ENCODE peak calls at places on chromosomes 6 and 20, in four cellular contexts. One of them, this sample, is unnamed.

GRCh38 chr6:305371-306206 is 13.3 kb downstream of the DUSP22 start:
- DNase-seq in choroid plexus epithelial cell: no peak
- DNase-seq in upper lobe of right lung: no peak
- DNase-seq in AG04450: no peak
- DNase-seq in this sample: no peak

GRCh38 chr6:43502666-43503065 is 7.5 kb downstream of the LRRC73 start:
- DNase-seq in choroid plexus epithelial cell: no peak
- DNase-seq in upper lobe of right lung: no peak
- DNase-seq in AG04450: no peak
- DNase-seq in this sample: no peak

GRCh38 chr6:168624948-168625347 is 184.0 kb downstream of the SMOC2 start:
- DNase-seq in choroid plexus epithelial cell: no peak
- DNase-seq in upper lobe of right lung: no peak
- DNase-seq in AG04450: no peak
- DNase-seq in this sample: no peak

GRCh38 chr6:149060300-149060984 is 257.1 kb upstream of the TAB2 start:
- DNase-seq in choroid plexus epithelial cell: peak
- DNase-seq in upper lobe of right lung: no peak
- DNase-seq in AG04450: no peak
- DNase-seq in this sample: no peak

GRCh38 chr20:59666586-59666985 is 62.2 kb downstream of the PHACTR3 start:
- DNase-seq in choroid plexus epithelial cell: no peak
- DNase-seq in upper lobe of right lung: no peak
- DNase-seq in AG04450: no peak
- DNase-seq in this sample: no peak

GRCh38 chr20:17916365-17916996 is 52.1 kb downstream of the SNX5 start:
- DNase-seq in choroid plexus epithelial cell: no peak
- DNase-seq in upper lobe of right lung: no peak
- DNase-seq in AG04450: no peak
- DNase-seq in this sample: no peak

GRCh38 chr6:168157272-168158007 is 78.4 kb upstream of the FRMD1 start:
- DNase-seq in choroid plexus epithelial cell: peak
- DNase-seq in upper lobe of right lung: no peak
- DNase-seq in AG04450: peak
- DNase-seq in this sample: peak

GRCh38 chr6:99507648-99508047 is 7.6 kb downstream of the USP45 start:
- DNase-seq in choroid plexus epithelial cell: no peak
- DNase-seq in upper lobe of right lung: no peak
- DNase-seq in AG04450: no peak
- DNase-seq in this sample: no peak

GRCh38 chr20:36644032-36644712 is 1.8 kb downstream of the SLA2 start:
- DNase-seq in choroid plexus epithelial cell: no peak
- DNase-seq in upper lobe of right lung: peak
- DNase-seq in AG04450: no peak
- DNase-seq in this sample: no peak

GRCh38 chr20:44993343-44993742 is 27.0 kb downstream of the STK4 start:
- DNase-seq in choroid plexus epithelial cell: peak
- DNase-seq in upper lobe of right lung: no peak
- DNase-seq in AG04450: no peak
- DNase-seq in this sample: no peak

GRCh38 chr6:155026366-155027045 is 31.4 kb downstream of the TIAM2 start:
- DNase-seq in choroid plexus epithelial cell: peak
- DNase-seq in upper lobe of right lung: no peak
- DNase-seq in AG04450: peak
- DNase-seq in this sample: peak

GRCh38 chr6:121879149-121879548 is 443.7 kb downstream of the GJA1 start:
- DNase-seq in choroid plexus epithelial cell: peak
- DNase-seq in upper lobe of right lung: no peak
- DNase-seq in AG04450: peak
- DNase-seq in this sample: peak

GRCh38 chr20:8116067-8116811 is 15.8 kb upstream of the PLCB1 start:
- DNase-seq in choroid plexus epithelial cell: peak
- DNase-seq in upper lobe of right lung: no peak
- DNase-seq in AG04450: peak
- DNase-seq in this sample: peak

GRCh38 chr20:48812600-48813445 is 15.0 kb downstream of the PREX1 start:
- DNase-seq in choroid plexus epithelial cell: no peak
- DNase-seq in upper lobe of right lung: no peak
- DNase-seq in AG04450: no peak
- DNase-seq in this sample: no peak

GRCh38 chr6:132354517-132355167 is 46.6 kb downstream of the MOXD1 start:
- DNase-seq in choroid plexus epithelial cell: peak
- DNase-seq in upper lobe of right lung: no peak
- DNase-seq in AG04450: no peak
- DNase-seq in this sample: no peak

GRCh38 chr20:49450281-49450707 is 32.2 kb downstream of the KCNB1 start:
- DNase-seq in choroid plexus epithelial cell: no peak
- DNase-seq in upper lobe of right lung: no peak
- DNase-seq in AG04450: no peak
- DNase-seq in this sample: no peak

GRCh38 chr20:2767768-2768631 is 32.4 kb downstream of the CPXM1 start:
- DNase-seq in choroid plexus epithelial cell: peak
- DNase-seq in upper lobe of right lung: peak
- DNase-seq in AG04450: no peak
- DNase-seq in this sample: no peak

GRCh38 chr6:26554669-26555504 is 16.7 kb downstream of the HMGN4 start:
- DNase-seq in choroid plexus epithelial cell: peak
- DNase-seq in upper lobe of right lung: no peak
- DNase-seq in AG04450: no peak
- DNase-seq in this sample: no peak

GRCh38 chr6:163416380-163416629 is 1.8 kb downstream of the QKI start:
- DNase-seq in choroid plexus epithelial cell: peak
- DNase-seq in upper lobe of right lung: no peak
- DNase-seq in AG04450: no peak
- DNase-seq in this sample: no peak

GRCh38 chr6:69827491-69827890 is 30.7 kb upstream of the LMBRD1 start:
- DNase-seq in choroid plexus epithelial cell: peak
- DNase-seq in upper lobe of right lung: no peak
- DNase-seq in AG04450: peak
- DNase-seq in this sample: peak

GRCh38 chr6:109687271-109687721 is 3.7 kb downstream of the AK9 start:
- DNase-seq in choroid plexus epithelial cell: peak
- DNase-seq in upper lobe of right lung: no peak
- DNase-seq in AG04450: peak
- DNase-seq in this sample: peak

GRCh38 chr6:100595456-100595855 is 130.7 kb upstream of the SIM1 start:
- DNase-seq in choroid plexus epithelial cell: no peak
- DNase-seq in upper lobe of right lung: no peak
- DNase-seq in AG04450: no peak
- DNase-seq in this sample: no peak

GRCh38 chr6:71248306-71248705 is 40.3 kb upstream of the OGFRL1 start:
- DNase-seq in choroid plexus epithelial cell: peak
- DNase-seq in upper lobe of right lung: no peak
- DNase-seq in AG04450: peak
- DNase-seq in this sample: peak

GRCh38 chr20:19823216-19823615 is 65.2 kb downstream of the RIN2 start:
- DNase-seq in choroid plexus epithelial cell: no peak
- DNase-seq in upper lobe of right lung: no peak
- DNase-seq in AG04450: no peak
- DNase-seq in this sample: no peak

GRCh38 chr6:130681028-130681427 is 146.2 kb upstream of the SMLR1 start:
- DNase-seq in choroid plexus epithelial cell: peak
- DNase-seq in upper lobe of right lung: no peak
- DNase-seq in AG04450: no peak
- DNase-seq in this sample: no peak

GRCh38 chr6:36752187-36752885 is 54.7 kb downstream of the RAB44 start:
- DNase-seq in choroid plexus epithelial cell: no peak
- DNase-seq in upper lobe of right lung: no peak
- DNase-seq in AG04450: no peak
- DNase-seq in this sample: no peak

GRCh38 chr6:113122060-113122459 is 735.1 kb upstream of the MARCKS start:
- DNase-seq in choroid plexus epithelial cell: peak
- DNase-seq in upper lobe of right lung: no peak
- DNase-seq in AG04450: no peak
- DNase-seq in this sample: peak

GRCh38 chr6:4910060-4910746 is 93.6 kb downstream of the RPP40 start:
- DNase-seq in choroid plexus epithelial cell: no peak
- DNase-seq in upper lobe of right lung: no peak
- DNase-seq in AG04450: no peak
- DNase-seq in this sample: no peak

GRCh38 chr6:134534708-134535149 is 216.8 kb upstream of the SGK1 start:
- DNase-seq in choroid plexus epithelial cell: peak
- DNase-seq in upper lobe of right lung: no peak
- DNase-seq in AG04450: no peak
- DNase-seq in this sample: no peak

GRCh38 chr6:49541210-49541724 is 9.2 kb upstream of the C6orf141 start:
- DNase-seq in choroid plexus epithelial cell: peak
- DNase-seq in upper lobe of right lung: no peak
- DNase-seq in AG04450: peak
- DNase-seq in this sample: peak

GRCh38 chr6:57173886-57174510 is 1.9 kb downstream of the BAG2 start:
- DNase-seq in choroid plexus epithelial cell: peak
- DNase-seq in upper lobe of right lung: no peak
- DNase-seq in AG04450: no peak
- DNase-seq in this sample: no peak

GRCh38 chr20:53711333-53712211 is 117.9 kb upstream of the ZNF217 start:
- DNase-seq in choroid plexus epithelial cell: no peak
- DNase-seq in upper lobe of right lung: no peak
- DNase-seq in AG04450: no peak
- DNase-seq in this sample: no peak

GRCh38 chr6:11323666-11324452 is 91.4 kb upstream of the NEDD9 start:
- DNase-seq in choroid plexus epithelial cell: no peak
- DNase-seq in upper lobe of right lung: peak
- DNase-seq in AG04450: no peak
- DNase-seq in this sample: no peak

GRCh38 chr6:11324453-11325023 is 92.1 kb upstream of the NEDD9 start:
- DNase-seq in choroid plexus epithelial cell: peak
- DNase-seq in upper lobe of right lung: no peak
- DNase-seq in AG04450: no peak
- DNase-seq in this sample: peak

GRCh38 chr6:11325431-11325830 is 93.0 kb upstream of the NEDD9 start:
- DNase-seq in choroid plexus epithelial cell: no peak
- DNase-seq in upper lobe of right lung: no peak
- DNase-seq in AG04450: no peak
- DNase-seq in this sample: no peak

GRCh38 chr6:11320914-11321549 is 88.6 kb upstream of the NEDD9 start:
- DNase-seq in choroid plexus epithelial cell: no peak
- DNase-seq in upper lobe of right lung: no peak
- DNase-seq in AG04450: no peak
- DNase-seq in this sample: no peak

DNA sequence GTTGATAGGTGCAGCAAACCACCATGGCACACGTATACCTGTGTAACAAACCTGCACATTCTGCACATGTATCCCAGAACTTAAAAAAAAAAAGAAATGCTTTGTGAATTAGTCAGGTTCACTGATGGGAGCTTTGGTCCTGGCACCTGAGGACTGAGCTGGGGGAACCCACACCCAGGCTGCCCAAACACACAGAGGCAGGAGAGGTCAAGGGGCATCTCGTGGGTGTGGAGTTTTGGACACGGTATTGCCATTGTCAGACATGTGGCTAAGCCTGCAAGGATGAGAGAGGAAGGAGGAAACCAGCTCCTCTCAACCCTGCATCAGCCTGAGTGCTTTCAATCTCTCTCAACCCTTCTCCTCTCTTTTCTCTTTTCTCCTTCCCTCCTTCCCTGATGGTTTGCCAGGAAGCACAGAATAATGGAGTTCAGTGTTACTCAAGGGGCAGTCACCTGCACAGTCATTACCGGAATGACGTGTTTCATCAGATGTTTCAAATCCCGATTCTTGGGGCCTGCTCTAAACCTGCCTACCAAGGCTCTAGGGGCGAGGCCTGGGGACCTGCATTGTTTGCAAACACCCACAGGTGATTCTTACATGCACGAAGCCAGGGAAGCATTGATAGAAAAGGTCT is 89.9 kb upstream of the NEDD9 start:
- DNase-seq in choroid plexus epithelial cell: no peak
- DNase-seq in upper lobe of right lung: no peak
- DNase-seq in AG04450: no peak
- DNase-seq in this sample: no peak
- H3K4me3 ChIP-seq in choroid plexus epithelial cell: no peak
- H3K4me3 ChIP-seq in upper lobe of right lung: no peak
- H3K4me3 ChIP-seq in AG04450: no peak
- H3K4me3 ChIP-seq in this sample: no peak

DNA sequence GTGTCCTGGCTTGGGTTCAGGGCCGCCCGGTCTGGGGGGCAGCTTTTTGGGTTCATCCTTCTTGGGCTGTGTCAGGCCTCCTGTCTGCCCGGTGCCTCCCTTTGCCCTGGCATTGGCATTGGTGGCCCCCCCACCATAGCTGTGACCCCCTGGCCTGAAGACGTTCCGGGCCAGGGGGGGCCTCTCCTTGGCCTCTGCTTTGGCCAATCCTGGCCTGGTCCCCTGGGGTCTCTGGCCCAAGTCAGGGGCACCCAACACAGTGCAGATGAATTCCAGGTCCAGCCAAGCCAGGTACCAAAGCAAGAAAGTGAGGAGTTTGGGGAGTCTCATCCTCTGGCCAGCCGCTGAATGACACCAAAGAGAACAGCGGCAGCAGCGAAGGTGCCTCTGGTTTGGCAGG is 429 bp downstream of the GDF5 start:
- DNase-seq in choroid plexus epithelial cell: no peak
- DNase-seq in upper lobe of right lung: no peak
- DNase-seq in AG04450: no peak
- DNase-seq in this sample: no peak
- H3K4me3 ChIP-seq in choroid plexus epithelial cell: peak
- H3K4me3 ChIP-seq in upper lobe of right lung: peak
- H3K4me3 ChIP-seq in AG04450: peak
- H3K4me3 ChIP-seq in this sample: peak

GRCh38 chr6:25340421-25340820 is 61.2 kb downstream of the CARMIL1 start:
- DNase-seq in choroid plexus epithelial cell: no peak
- DNase-seq in upper lobe of right lung: no peak
- DNase-seq in AG04450: no peak
- DNase-seq in this sample: no peak
- H3K4me3 ChIP-seq in choroid plexus epithelial cell: no peak
- H3K4me3 ChIP-seq in upper lobe of right lung: no peak
- H3K4me3 ChIP-seq in AG04450: no peak
- H3K4me3 ChIP-seq in this sample: no peak

DNA sequence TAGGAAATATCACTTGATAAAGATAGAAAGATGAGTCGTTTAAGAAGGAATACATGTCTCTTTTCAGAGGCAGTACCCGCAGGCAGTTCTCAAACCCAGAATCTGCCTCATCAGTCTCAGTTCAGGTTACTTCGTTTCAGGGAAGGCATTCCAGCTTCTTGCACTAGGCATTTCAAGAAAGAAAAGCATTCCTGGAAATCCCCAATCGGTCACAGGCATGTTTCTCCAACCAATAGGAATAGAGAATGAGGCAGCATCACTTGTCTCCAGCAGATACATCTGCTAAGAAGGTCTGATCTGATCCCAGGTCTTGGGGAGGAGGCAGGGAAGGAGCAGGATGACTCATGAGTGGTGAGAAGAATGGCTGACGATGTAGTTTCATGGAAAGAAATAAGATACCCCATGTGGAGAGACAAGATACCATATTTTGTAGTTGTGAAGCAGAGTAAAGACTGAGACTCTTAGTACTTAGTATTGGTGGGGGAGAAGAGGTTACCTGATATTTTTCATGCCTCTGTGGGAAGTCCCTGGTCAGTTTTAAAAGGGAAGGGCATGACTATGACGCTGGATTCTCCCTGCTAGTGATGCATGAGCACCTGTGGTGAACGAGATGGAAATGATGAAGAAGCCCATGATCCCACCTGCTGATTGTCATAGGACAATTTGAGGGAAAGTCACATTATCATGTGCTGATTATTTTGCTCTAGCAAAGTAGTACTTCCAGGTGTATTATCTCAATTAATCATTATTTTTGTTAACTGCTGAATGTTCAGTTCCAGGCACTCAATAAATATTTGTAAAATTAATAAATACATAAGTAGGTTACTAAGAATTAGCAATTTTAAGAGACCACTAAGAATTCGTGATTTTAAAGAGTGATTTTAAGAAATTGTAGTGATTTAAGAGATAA is 20.3 kb upstream of the HLA-DRB1 start:
- DNase-seq in choroid plexus epithelial cell: peak
- DNase-seq in upper lobe of right lung: no peak
- DNase-seq in AG04450: peak
- DNase-seq in this sample: peak
- H3K4me3 ChIP-seq in choroid plexus epithelial cell: no peak
- H3K4me3 ChIP-seq in upper lobe of right lung: peak
- H3K4me3 ChIP-seq in AG04450: no peak
- H3K4me3 ChIP-seq in this sample: no peak